ENCODE peak calls at places on chromosomes 11 and 22, in four cellular contexts. U is GM20000; H is activated T-cell treated with anti-CD3 and anti-CD28 coated beads, Interleukin-2, amount 50 U/mL, for 72 hours; N is EH. V is an unnamed sample.

GRCh38 chr11:66470015-66470414 is 3.3 kb downstream of the PELI3 start:
- DNase-seq in U (no peak), H (no peak), N (peak; percentile 28), V (no peak)

GRCh38 chr11:78742430-78742829 is 167.8 kb upstream of the NARS2 start:
- DNase-seq in U (no peak), H (no peak), N (no peak), V (no peak)

GRCh38 chr11:18567081-18567480 is 21.5 kb downstream of the UEVLD start:
- DNase-seq in U (no peak), H (no peak), N (peak; percentile 18), V (no peak)

GRCh38 chr11:121514998-121515671 is 62.4 kb upstream of the SORL1-AS1 start:
- DNase-seq in U (no peak), H (no peak), N (no peak), V (no peak)

GRCh38 chr22:35690001-35690400 is 27.7 kb upstream of the APOL5 start:
- DNase-seq in U (no peak), H (no peak), N (no peak), V (no peak)

GRCh38 chr11:13415201-13415600 is 47.8 kb downstream of the BTBD10 start:
- DNase-seq in U (no peak), H (no peak), N (peak; percentile 21), V (no peak)

GRCh38 chr11:36033082-36033751 is 89.4 kb downstream of the LDLRAD3 start:
- DNase-seq in U (no peak), H (no peak), N (no peak), V (no peak)

GRCh38 chr22:46969491-46969890 is 207.0 kb downstream of the TBC1D22A start:
- DNase-seq in U (peak; percentile 92), H (peak; percentile 76), N (no peak), V (peak; percentile 88)

GRCh38 chr11:63869686-63870085 is 30.8 kb downstream of the MARK2 start:
- DNase-seq in U (no peak), H (no peak), N (no peak), V (peak; percentile 69)

GRCh38 chr11:111976119-111976518 is 39.0 kb downstream of the DIXDC1 start:
- DNase-seq in U (no peak), H (no peak), N (no peak), V (no peak)

GRCh38 chr11:2213384-2213842 is 41.8 kb upstream of the TH start:
- DNase-seq in U (no peak), H (no peak), N (no peak), V (peak; percentile 73)

GRCh38 chr11:82752801-82753200 is 19.1 kb upstream of the FAM181B start:
- DNase-seq in U (no peak), H (no peak), N (no peak), V (no peak)

GRCh38 chr11:35389112-35389511 is 30.2 kb downstream of the SLC1A2 start:
- DNase-seq in U (no peak), H (no peak), N (no peak), V (no peak)

GRCh38 chr11:125956371-125956770 is 10.5 kb downstream of the VSIG10L2 start:
- DNase-seq in U (no peak), H (no peak), N (no peak), V (no peak)

GRCh38 chr11:2104524-2105440 is 34.4 kb downstream of the IGF2 start:
- DNase-seq in U (no peak), H (no peak), N (no peak), V (no peak)

GRCh38 chr22:36347094-36347493 is 40.7 kb downstream of the MYH9 start:
- DNase-seq in U (no peak), H (no peak), N (no peak), V (no peak)

GRCh38 chr11:13229136-13229535 is 48.5 kb upstream of the BMAL1 start:
- DNase-seq in U (no peak), H (no peak), N (peak; percentile 51), V (no peak)

GRCh38 chr11:82756765-82757650 is 23.3 kb upstream of the FAM181B start:
- DNase-seq in U (no peak), H (no peak), N (no peak), V (no peak)

GRCh38 chr22:43060213-43060612 is 29.0 kb downstream of the TTLL1 start:
- DNase-seq in U (peak; percentile 51), H (peak; percentile 62), N (peak; percentile 17), V (peak; percentile 66)

GRCh38 chr11:17207317-17208256 is at the start of gene PIK3C2A:
- DNase-seq in U (peak; percentile 95), H (peak; percentile 97), N (peak; percentile 93), V (peak; percentile 98)

GRCh38 chr11:30741039-30741550 is 154.9 kb upstream of the MPPED2 start:
- DNase-seq in U (no peak), H (no peak), N (peak; percentile 33), V (no peak)

GRCh38 chr22:49956418-49956770 is 4.2 kb upstream of the PIM3 start:
- DNase-seq in U (no peak), H (no peak), N (no peak), V (no peak)

GRCh38 chr11:36885154-36885553 is 287.1 kb upstream of the RAG2 start:
- DNase-seq in U (no peak), H (no peak), N (no peak), V (no peak)

GRCh38 chr11:117232911-117233409 is 489 bp downstream of the RNF214 start:
- DNase-seq in U (peak; percentile 60), H (peak; percentile 28), N (no peak), V (peak; percentile 24)

GRCh38 chr11:68214173-68215086 is 1.3 kb upstream of the KMT5B start:
- DNase-seq in U (no peak), H (peak; percentile 26), N (no peak), V (peak; percentile 23)

GRCh38 chr11:96894587-96894986 is 504.8 kb downstream of the JRKL start:
- DNase-seq in U (no peak), H (no peak), N (no peak), V (no peak)

GRCh38 chr11:82546556-82547162 is 187.0 kb downstream of the FAM181B start:
- DNase-seq in U (no peak), H (no peak), N (no peak), V (no peak)

GRCh38 chr11:7186190-7186589 is 65.5 kb upstream of the SYT9 start:
- DNase-seq in U (no peak), H (no peak), N (peak; percentile 88), V (no peak)

GRCh38 chr11:103871923-103872551 is 164.4 kb upstream of the DDI1 start:
- DNase-seq in U (no peak), H (no peak), N (no peak), V (no peak)